ENCODE peak calls at places on chromosomes 2 and 18, in six cellular contexts. U, C, L, H, V and Z are unnamed samples. For H3K27me3, the result is how much of the 10 kb centered on the place peaks cover.

GRCh38 chr2:6823111-6823510 is 42.6 kb downstream of the CMPK2 start:
- DNase-seq in H (no peak), V (no peak), U (no peak), L (no peak), C (no peak), Z (no peak)

GRCh38 chr18:37364237-37364636 is 201.4 kb downstream of the CELF4 start:
- DNase-seq in U (no peak), L (no peak), H (no peak), V (no peak), C (peak), Z (peak)

GRCh38 chr2:127532296-127532695 is 3.2 kb upstream of the MYO7B start:
- DNase-seq in V (no peak), U (no peak), H (no peak), C (no peak), L (no peak), Z (no peak)

GRCh38 chr2:229335349-229335748 is 64.3 kb upstream of the PID1 start:
- DNase-seq in V (no peak), L (no peak), H (no peak), U (no peak), C (no peak), Z (no peak)

GRCh38 chr2:215793747-215794595 is 219.4 kb downstream of the MREG start:
- DNase-seq in C (no peak), L (peak), H (no peak), V (peak), U (no peak), Z (no peak)

GRCh38 chr2:240628507-240629418 is 3.5 kb downstream of the GPR35 start:
- DNase-seq in L (no peak), V (no peak), C (peak), U (no peak), H (no peak), Z (peak)

GRCh38 chr2:112032615-112033457 is 22.2 kb upstream of the TMEM87B start:
- DNase-seq in C (peak), L (no peak), U (no peak), H (no peak), V (no peak), Z (peak)

GRCh38 chr2:240566203-240567136 is 1.8 kb upstream of the RNPEPL1 start:
- DNase-seq in H (peak), V (peak), L (peak), U (peak), C (peak), Z (peak)

GRCh38 chr2:232523682-232524597 is 2.0 kb upstream of the CHRND start:
- DNase-seq in C (no peak), H (no peak), V (no peak), L (no peak), U (no peak), Z (no peak)

GRCh38 chr2:201765799-201766198 is 14.9 kb downstream of the ALS2 start:
- DNase-seq in H (no peak), L (no peak), V (no peak), C (no peak), U (no peak), Z (no peak)

GRCh38 chr18:46338761-46339160 is 234.6 kb downstream of the HAUS1 start:
- DNase-seq in V (no peak), H (no peak), L (no peak), U (no peak), C (no peak), Z (no peak)

GRCh38 chr2:97724073-97724410 is 10.7 kb downstream of the ZAP70 start:
- DNase-seq in U (no peak), C (no peak), H (no peak), V (no peak), L (no peak), Z (no peak)

GRCh38 chr2:15801439-15801838 is 138.9 kb upstream of the MYCN start:
- DNase-seq in H (no peak), L (no peak), U (no peak), V (no peak), C (no peak), Z (no peak)

GRCh38 chr2:199115169-199115568 is 342.6 kb downstream of the SATB2 start:
- DNase-seq in H (no peak), L (no peak), V (no peak), U (no peak), C (no peak), Z (no peak)

GRCh38 chr2:174572556-174572955 is 25.0 kb downstream of the WIPF1 start:
- DNase-seq in V (no peak), H (no peak), C (no peak), U (no peak), L (no peak), Z (no peak)

GRCh38 chr2:138267161-138267901 is 234.2 kb upstream of the SPOPL start:
- DNase-seq in L (no peak), C (no peak), U (no peak), H (no peak), V (no peak), Z (no peak)

GRCh38 chr2:26245231-26245732 is 543 bp downstream of the HADHB start:
- DNase-seq in U (no peak), H (peak), L (no peak), C (peak), V (no peak), Z (peak)

GRCh38 chr2:12708508-12709206 is 8.1 kb upstream of the TRIB2 start:
- DNase-seq in U (no peak), L (no peak), C (no peak), V (no peak), H (no peak), Z (no peak)

GRCh38 chr2:67256892-67257291 is 140.2 kb upstream of the ETAA1 start:
- DNase-seq in U (no peak), C (no peak), L (no peak), V (no peak), H (no peak), Z (no peak)

GRCh38 chr2:151171186-151171585 is 90.5 kb downstream of the RBM43 start:
- DNase-seq in V (no peak), C (no peak), L (no peak), U (no peak), H (no peak), Z (no peak)

GRCh38 chr2:217469203-217469810 is 533.5 kb downstream of the TNS1 start:
- DNase-seq in H (no peak), V (no peak), C (no peak), L (no peak), U (no peak), Z (no peak)

GRCh38 chr2:207412787-207413310 is 116.9 kb upstream of the CREB1 start:
- DNase-seq in V (no peak), C (no peak), U (no peak), H (no peak), L (no peak), Z (no peak)

GRCh38 chr2:42438685-42439084 is 55.1 kb downstream of the KCNG3 start:
- DNase-seq in C (no peak), U (no peak), H (no peak), V (no peak), L (no peak), Z (no peak)

GRCh38 chr2:38554973-38555595 is 47.6 kb downstream of the HNRNPLL start:
- DNase-seq in C (no peak), V (no peak), H (no peak), U (no peak), L (no peak), Z (no peak)

GRCh38 chr2:95315801-95316411 is 18.8 kb downstream of the KCNIP3 start:
- DNase-seq in C (no peak), U (no peak), L (no peak), H (no peak), V (no peak), Z (no peak)

GRCh38 chr2:95314598-95314963 is 17.4 kb downstream of the KCNIP3 start:
- DNase-seq in C (no peak), H (no peak), U (no peak), L (no peak), V (no peak), Z (no peak)

GRCh38 chr2:95313296-95314265 is 16.4 kb downstream of the KCNIP3 start:
- DNase-seq in C (no peak), H (no peak), L (no peak), V (no peak), U (no peak), Z (no peak)

GRCh38 chr2:95316466-95317122 is 19.4 kb downstream of the KCNIP3 start:
- DNase-seq in H (no peak), C (no peak), L (no peak), V (no peak), U (no peak), Z (no peak)

GRCh38 chr2:95314964-95315611 is 17.9 kb downstream of the KCNIP3 start:
- DNase-seq in V (no peak), U (no peak), L (no peak), H (no peak), C (peak), Z (no peak)
- TF ChIP-seq CTCF in V (peak), U (peak), L (peak), H (no peak), C (peak), Z (peak)

GRCh38 chr2:236365258-236366048 is 101.2 kb upstream of the ASB18 start:
- DNase-seq in U (no peak), V (no peak), L (no peak), C (no peak), H (no peak), Z (no peak)
- H3K27me3 ChIP-seq in U (under half), V (under half), L (under half), C (under half), H (under half), Z (under half)

DNA sequence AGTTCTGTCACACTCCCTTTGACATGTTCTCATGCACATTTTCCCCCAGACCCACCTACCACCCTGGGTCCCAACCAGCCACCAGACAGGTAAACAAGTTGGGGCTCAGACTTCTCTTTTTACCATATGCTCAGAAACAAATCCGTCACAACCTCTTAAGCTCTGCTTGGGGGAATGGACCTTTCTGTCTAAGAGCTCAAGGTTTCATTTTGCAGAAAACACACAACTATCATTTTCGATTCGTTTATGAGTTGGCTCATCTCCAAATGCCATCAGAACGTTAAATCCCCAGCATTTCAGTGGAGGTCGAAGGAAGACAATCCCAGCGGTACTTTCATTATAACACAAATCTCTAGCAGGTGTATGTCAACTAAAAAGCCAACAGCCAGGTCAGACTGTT is 30.6 kb upstream of the NCK2 start:
- DNase-seq in C (no peak), H (no peak), V (no peak), L (no peak), U (no peak), Z (no peak)
- H3K4me3 ChIP-seq in C (no peak), H (no peak), V (no peak), L (no peak), U (no peak), Z (no peak)

GRCh38 chr2:113406114-113406513 is 31.4 kb upstream of the ZNG1B start:
- DNase-seq in V (no peak), C (no peak), L (no peak), U (no peak), H (no peak), Z (no peak)

GRCh38 chr2:113407446-113408099 is 29.9 kb upstream of the ZNG1B start:
- DNase-seq in V (no peak), L (no peak), U (no peak), H (no peak), C (no peak), Z (no peak)
- TF ChIP-seq CTCF in V (no peak), L (no peak), U (no peak), H (no peak), C (no peak), Z (no peak)

GRCh38 chr2:203857656-203858055 is 9.9 kb upstream of the CTLA4 start:
- DNase-seq in C (no peak), H (no peak), V (no peak), U (no peak), L (no peak), Z (no peak)
- H3K27me3 ChIP-seq in C (under half), H (under half), V (under half), U (under half), L (under half), Z (under half)